ENCODE peak calls at places on chromosomes 13 and 19, in four cellular contexts. One of them, this sample, is unnamed.

GRCh38 chr13:110010433-110011135 is 224.2 kb upstream of the IRS2 start:
- DNase-seq in neural progenitor cell: no peak
- DNase-seq in tibial artery: no peak
- DNase-seq in left ventricle myocardium inferior: no peak
- DNase-seq in this sample: no peak

GRCh38 chr19:33175156-33175782 is 18.9 kb upstream of the LRP3 start:
- DNase-seq in tibial artery: no peak
- DNase-seq in left ventricle myocardium inferior: no peak
- DNase-seq in neural progenitor cell: no peak
- DNase-seq in this sample: no peak

GRCh38 chr19:50870417-50871089 is 2.7 kb upstream of the KLK2 start:
- DNase-seq in tibial artery: no peak
- DNase-seq in neural progenitor cell: peak
- DNase-seq in left ventricle myocardium inferior: no peak
- DNase-seq in this sample: no peak

GRCh38 chr13:49904729-49905456 is 31.2 kb downstream of the SPRYD7 start:
- DNase-seq in tibial artery: no peak
- DNase-seq in neural progenitor cell: no peak
- DNase-seq in left ventricle myocardium inferior: no peak
- DNase-seq in this sample: no peak

GRCh38 chr13:76339649-76340048 is 546.6 kb downstream of the KCTD12 start:
- DNase-seq in left ventricle myocardium inferior: no peak
- DNase-seq in tibial artery: no peak
- DNase-seq in neural progenitor cell: no peak
- DNase-seq in this sample: no peak

GRCh38 chr13:82627183-82627582 is 1255.1 kb downstream of the SLITRK1 start:
- DNase-seq in neural progenitor cell: no peak
- DNase-seq in left ventricle myocardium inferior: no peak
- DNase-seq in tibial artery: no peak
- DNase-seq in this sample: peak

GRCh38 chr19:18167975-18168645 is 5.5 kb upstream of the IFI30 start:
- DNase-seq in tibial artery: no peak
- DNase-seq in neural progenitor cell: peak
- DNase-seq in left ventricle myocardium inferior: peak
- DNase-seq in this sample: peak

GRCh38 chr19:56538254-56538760 is 441 bp upstream of the ZFP28 start:
- DNase-seq in left ventricle myocardium inferior: peak
- DNase-seq in neural progenitor cell: peak
- DNase-seq in tibial artery: peak
- DNase-seq in this sample: peak

GRCh38 chr13:97889803-97890202 is 63.7 kb upstream of the IPO5 start:
- DNase-seq in left ventricle myocardium inferior: peak
- DNase-seq in neural progenitor cell: no peak
- DNase-seq in tibial artery: peak
- DNase-seq in this sample: no peak

GRCh38 chr13:59587971-59588716 is 575.6 kb downstream of the DIAPH3 start:
- DNase-seq in tibial artery: no peak
- DNase-seq in left ventricle myocardium inferior: no peak
- DNase-seq in neural progenitor cell: peak
- DNase-seq in this sample: no peak

GRCh38 chr13:108877300-108877699 is 247.9 kb downstream of the MYO16 start:
- DNase-seq in left ventricle myocardium inferior: no peak
- DNase-seq in tibial artery: no peak
- DNase-seq in neural progenitor cell: no peak
- DNase-seq in this sample: peak

GRCh38 chr13:65613004-65613403 is 1617.1 kb downstream of the PCDH9 start:
- DNase-seq in tibial artery: no peak
- DNase-seq in left ventricle myocardium inferior: no peak
- DNase-seq in neural progenitor cell: peak
- DNase-seq in this sample: no peak

GRCh38 chr19:54337858-54338230 is 1.1 kb downstream of the LILRA4 start:
- DNase-seq in tibial artery: no peak
- DNase-seq in left ventricle myocardium inferior: no peak
- DNase-seq in neural progenitor cell: no peak
- DNase-seq in this sample: no peak

GRCh38 chr19:55549500-55550320 is 4.4 kb upstream of the SBK3 start:
- DNase-seq in neural progenitor cell: peak
- DNase-seq in tibial artery: no peak
- DNase-seq in left ventricle myocardium inferior: no peak
- DNase-seq in this sample: peak

GRCh38 chr19:2246801-2247361 is 2.2 kb upstream of the AMH start:
- DNase-seq in tibial artery: no peak
- DNase-seq in neural progenitor cell: no peak
- DNase-seq in left ventricle myocardium inferior: peak
- DNase-seq in this sample: no peak

GRCh38 chr19:6357174-6357573 is 4.2 kb upstream of the CLPP start:
- DNase-seq in neural progenitor cell: no peak
- DNase-seq in tibial artery: no peak
- DNase-seq in left ventricle myocardium inferior: no peak
- DNase-seq in this sample: no peak

GRCh38 chr13:48749144-48749543 is 95.4 kb downstream of the CYSLTR2 start:
- DNase-seq in tibial artery: no peak
- DNase-seq in left ventricle myocardium inferior: no peak
- DNase-seq in neural progenitor cell: no peak
- DNase-seq in this sample: no peak

GRCh38 chr13:32031025-32031814 is at the start of gene FRY:
- DNase-seq in tibial artery: peak
- DNase-seq in left ventricle myocardium inferior: peak
- DNase-seq in neural progenitor cell: peak
- DNase-seq in this sample: peak

GRCh38 chr19:17610384-17610783 is 54.9 kb downstream of the COLGALT1 start:
- DNase-seq in tibial artery: no peak
- DNase-seq in neural progenitor cell: no peak
- DNase-seq in left ventricle myocardium inferior: no peak
- DNase-seq in this sample: peak

GRCh38 chr13:101917833-101918755 is 465.6 kb downstream of the ITGBL1 start:
- DNase-seq in left ventricle myocardium inferior: no peak
- DNase-seq in neural progenitor cell: peak
- DNase-seq in tibial artery: no peak
- DNase-seq in this sample: no peak

GRCh38 chr13:52053460-52053859 is 29.0 kb downstream of the UTP14C start:
- DNase-seq in left ventricle myocardium inferior: no peak
- DNase-seq in tibial artery: no peak
- DNase-seq in neural progenitor cell: no peak
- DNase-seq in this sample: peak

GRCh38 chr13:110574161-110574560 is 12.6 kb upstream of the RAB20 start:
- DNase-seq in left ventricle myocardium inferior: no peak
- DNase-seq in tibial artery: no peak
- DNase-seq in neural progenitor cell: no peak
- DNase-seq in this sample: no peak

GRCh38 chr13:111409413-111409812 is 89.0 kb downstream of the TEX29 start:
- DNase-seq in tibial artery: no peak
- DNase-seq in left ventricle myocardium inferior: no peak
- DNase-seq in neural progenitor cell: no peak
- DNase-seq in this sample: no peak

GRCh38 chr19:11849264-11849615 is 714 bp downstream of the ZNF439 start:
- DNase-seq in neural progenitor cell: no peak
- DNase-seq in tibial artery: no peak
- DNase-seq in left ventricle myocardium inferior: no peak
- DNase-seq in this sample: no peak

GRCh38 chr13:53206455-53206854 is 177.8 kb downstream of the OLFM4 start:
- DNase-seq in left ventricle myocardium inferior: no peak
- DNase-seq in neural progenitor cell: no peak
- DNase-seq in tibial artery: no peak
- DNase-seq in this sample: peak
- TF ChIP-seq CTCF in left ventricle myocardium inferior: peak
- TF ChIP-seq CTCF in neural progenitor cell: peak
- TF ChIP-seq CTCF in tibial artery: no peak
- TF ChIP-seq CTCF in this sample: peak

GRCh38 chr19:44714597-44715169 is 15.7 kb downstream of the CEACAM16 start:
- DNase-seq in neural progenitor cell: no peak
- DNase-seq in tibial artery: no peak
- DNase-seq in left ventricle myocardium inferior: no peak
- DNase-seq in this sample: no peak
- H3K27ac ChIP-seq in neural progenitor cell: no peak
- H3K27ac ChIP-seq in tibial artery: no peak
- H3K27ac ChIP-seq in left ventricle myocardium inferior: no peak
- H3K27ac ChIP-seq in this sample: no peak

GRCh38 chr13:61874970-61875579 is 459.4 kb upstream of the PCDH20 start:
- DNase-seq in left ventricle myocardium inferior: no peak
- DNase-seq in tibial artery: no peak
- DNase-seq in neural progenitor cell: no peak
- DNase-seq in this sample: no peak

GRCh38 chr13:61873717-61874116 is 458.1 kb upstream of the PCDH20 start:
- DNase-seq in tibial artery: no peak
- DNase-seq in neural progenitor cell: no peak
- DNase-seq in left ventricle myocardium inferior: no peak
- DNase-seq in this sample: no peak
- TF ChIP-seq CTCF in tibial artery: no peak
- TF ChIP-seq CTCF in neural progenitor cell: no peak
- TF ChIP-seq CTCF in left ventricle myocardium inferior: no peak
- TF ChIP-seq CTCF in this sample: no peak

GRCh38 chr13:31014461-31014860 is 82.0 kb downstream of the TEX26 start:
- DNase-seq in tibial artery: no peak
- DNase-seq in neural progenitor cell: no peak
- DNase-seq in left ventricle myocardium inferior: no peak
- DNase-seq in this sample: no peak

GRCh38 chr13:31011193-31011860 is 78.9 kb downstream of the TEX26 start:
- DNase-seq in neural progenitor cell: peak
- DNase-seq in tibial artery: no peak
- DNase-seq in left ventricle myocardium inferior: no peak
- DNase-seq in this sample: no peak

GRCh38 chr13:31009166-31009565 is 76.7 kb downstream of the TEX26 start:
- DNase-seq in neural progenitor cell: no peak
- DNase-seq in left ventricle myocardium inferior: no peak
- DNase-seq in tibial artery: no peak
- DNase-seq in this sample: peak

GRCh38 chr13:31015207-31015606 is 82.8 kb downstream of the TEX26 start:
- DNase-seq in tibial artery: no peak
- DNase-seq in left ventricle myocardium inferior: no peak
- DNase-seq in neural progenitor cell: no peak
- DNase-seq in this sample: no peak

GRCh38 chr13:31012285-31013024 is 80.0 kb downstream of the TEX26 start:
- DNase-seq in tibial artery: no peak
- DNase-seq in left ventricle myocardium inferior: no peak
- DNase-seq in neural progenitor cell: peak
- DNase-seq in this sample: peak
- H3K27ac ChIP-seq in tibial artery: no peak
- H3K27ac ChIP-seq in left ventricle myocardium inferior: no peak
- H3K27ac ChIP-seq in neural progenitor cell: no peak
- H3K27ac ChIP-seq in this sample: no peak

DNA sequence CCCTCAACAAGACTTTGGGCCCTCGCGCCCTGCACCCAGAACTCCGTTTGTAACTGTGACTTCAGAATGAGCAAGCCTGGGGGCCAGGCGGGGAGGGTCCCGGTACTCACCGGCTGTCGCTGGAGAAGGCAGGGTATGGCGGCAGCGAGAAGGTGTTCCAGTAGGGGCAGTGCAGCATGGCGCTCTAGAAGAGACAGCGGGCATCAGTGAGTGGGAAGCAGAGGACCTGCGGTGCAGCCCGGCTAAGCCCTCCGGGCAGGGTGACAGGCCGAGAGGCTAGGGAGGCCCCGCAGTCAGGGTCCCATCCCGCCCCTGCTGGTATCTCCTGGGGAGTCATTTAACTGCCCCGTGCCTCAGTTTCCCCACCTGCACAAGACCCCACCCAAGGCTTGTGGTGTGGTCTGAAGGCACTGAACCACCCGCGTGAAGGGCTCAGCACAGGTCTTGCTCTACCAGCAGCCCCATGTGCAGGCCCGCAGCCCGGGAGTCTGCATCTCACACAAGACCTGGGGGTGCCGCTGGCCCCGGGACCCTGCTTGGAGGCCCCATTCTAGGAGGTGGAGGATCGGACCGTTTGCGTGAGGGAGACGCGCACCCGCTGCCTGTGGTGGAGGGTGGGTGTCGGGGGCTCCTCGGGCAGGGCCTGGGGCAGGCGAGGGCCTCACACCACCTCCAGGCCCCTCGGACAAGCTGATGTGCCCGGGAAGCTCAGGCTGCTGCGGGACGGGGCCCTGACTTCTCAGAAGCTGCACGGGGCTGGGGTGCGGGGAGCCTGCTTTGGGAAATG is 24.6 kb downstream of the SBNO2 start:
- DNase-seq in neural progenitor cell: no peak
- DNase-seq in left ventricle myocardium inferior: no peak
- DNase-seq in tibial artery: no peak
- DNase-seq in this sample: no peak
- TF ChIP-seq CTCF in neural progenitor cell: no peak
- TF ChIP-seq CTCF in left ventricle myocardium inferior: no peak
- TF ChIP-seq CTCF in tibial artery: no peak
- TF ChIP-seq CTCF in this sample: no peak

GRCh38 chr19:43743059-43743458 is 11.7 kb downstream of the SMG9 start:
- DNase-seq in left ventricle myocardium inferior: no peak
- DNase-seq in neural progenitor cell: no peak
- DNase-seq in tibial artery: no peak
- DNase-seq in this sample: no peak

GRCh38 chr19:43739419-43739818 is 15.3 kb downstream of the SMG9 start:
- DNase-seq in left ventricle myocardium inferior: no peak
- DNase-seq in neural progenitor cell: no peak
- DNase-seq in tibial artery: no peak
- DNase-seq in this sample: no peak

GRCh38 chr19:43738780-43739211 is 16.0 kb downstream of the SMG9 start:
- DNase-seq in tibial artery: no peak
- DNase-seq in left ventricle myocardium inferior: no peak
- DNase-seq in neural progenitor cell: no peak
- DNase-seq in this sample: no peak

GRCh38 chr19:43741075-43741840 is 13.5 kb downstream of the SMG9 start:
- DNase-seq in neural progenitor cell: no peak
- DNase-seq in left ventricle myocardium inferior: no peak
- DNase-seq in tibial artery: no peak
- DNase-seq in this sample: no peak

DNA sequence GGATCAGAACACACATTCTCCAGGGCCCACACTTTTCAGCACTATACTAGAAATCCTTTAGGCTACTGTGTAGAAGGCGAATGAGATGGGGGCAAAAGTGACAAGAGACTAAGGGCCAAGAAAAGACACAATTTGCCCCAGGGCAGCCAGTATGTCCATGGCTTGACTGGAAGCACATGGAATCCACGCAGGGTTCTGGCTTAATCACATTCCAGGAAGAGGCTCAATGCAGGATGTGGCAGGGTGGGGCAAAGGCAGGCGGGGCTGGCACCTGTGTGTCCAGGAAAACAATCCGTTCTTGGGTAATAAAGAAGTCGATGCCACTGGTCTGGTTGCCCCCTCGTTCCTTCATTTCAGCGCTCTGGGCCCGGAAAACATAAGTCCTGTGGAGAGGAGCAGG is 14.9 kb downstream of the SMG9 start:
- DNase-seq in neural progenitor cell: no peak
- DNase-seq in left ventricle myocardium inferior: no peak
- DNase-seq in tibial artery: no peak
- DNase-seq in this sample: peak
- H3K27ac ChIP-seq in neural progenitor cell: no peak
- H3K27ac ChIP-seq in left ventricle myocardium inferior: peak
- H3K27ac ChIP-seq in tibial artery: no peak
- H3K27ac ChIP-seq in this sample: peak

DNA sequence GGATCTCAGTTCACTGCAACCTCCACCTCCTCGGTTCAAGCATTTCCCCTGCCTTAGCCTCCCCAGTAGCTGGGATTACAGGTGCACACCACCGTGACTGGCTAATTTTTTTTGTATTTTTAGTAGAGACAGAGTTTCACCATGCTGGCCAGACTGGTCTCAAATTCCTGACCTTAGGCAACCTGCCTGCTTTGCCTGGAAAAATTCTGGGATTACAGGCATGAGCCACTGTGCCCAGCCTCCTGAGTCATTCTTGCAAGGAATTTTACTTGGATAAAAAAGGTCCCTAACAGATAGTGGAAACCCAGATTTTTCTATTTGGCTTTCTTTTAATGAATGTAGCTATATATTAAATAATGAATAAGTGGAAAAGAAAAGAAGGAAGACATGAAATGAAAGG is 449.9 kb upstream of the ATXN8OS start:
- DNase-seq in neural progenitor cell: no peak
- DNase-seq in tibial artery: no peak
- DNase-seq in left ventricle myocardium inferior: no peak
- DNase-seq in this sample: no peak
- TF ChIP-seq CTCF in neural progenitor cell: no peak
- TF ChIP-seq CTCF in tibial artery: no peak
- TF ChIP-seq CTCF in left ventricle myocardium inferior: no peak
- TF ChIP-seq CTCF in this sample: no peak